ENCODE peak calls at places on chromosomes 3 and 15, in eight cellular contexts. D, J, U, Y, W, K, Q and M are unnamed samples.

GRCh38 chr3:179148446-179149238 is 485 bp downstream of the PIK3CA start:
- DNase-seq in W (peak; percentile 71), Q (peak; percentile 46), J (peak; percentile 82), D (peak; percentile 41), K (no peak), Y (peak; percentile 85), U (peak; percentile 82), M (peak; percentile 65)

GRCh38 chr15:78457101-78457500 is 19.1 kb downstream of the IREB2 start:
- DNase-seq in K (peak; percentile 9), J (no peak), D (peak; percentile 96), U (no peak), Q (no peak), W (no peak), Y (peak; percentile 54), M (no peak)

GRCh38 chr3:134869153-134869726 is 74.2 kb downstream of the EPHB1 start:
- DNase-seq in D (no peak), J (no peak), Y (peak; percentile 60), U (no peak), W (no peak), K (no peak), Q (no peak), M (no peak)

GRCh38 chr3:25465266-25465860 is 37.3 kb downstream of the RARB start:
- DNase-seq in W (no peak), D (no peak), Y (peak; percentile 79), K (no peak), J (no peak), Q (no peak), U (no peak), M (no peak)

GRCh38 chr15:51189579-51190397 is 95.1 kb upstream of the TNFAIP8L3 start:
- DNase-seq in U (no peak), D (no peak), Y (peak; percentile 7), Q (no peak), K (no peak), J (no peak), W (no peak), M (no peak)

GRCh38 chr3:56251343-56251945 is 216.8 kb downstream of the ERC2 start:
- DNase-seq in D (peak; percentile 44), Y (peak; percentile 36), U (no peak), Q (peak; percentile 56), K (peak; percentile 11), W (peak; percentile 50), J (no peak), M (peak; percentile 46)

GRCh38 chr3:197784019-197784585 is 7.0 kb upstream of the LRCH3 start:
- DNase-seq in Q (no peak), Y (no peak), J (no peak), D (no peak), W (no peak), K (no peak), U (no peak), M (no peak)

GRCh38 chr3:118447326-118447725 is 587.3 kb downstream of the IGSF11 start:
- DNase-seq in K (no peak), U (no peak), D (no peak), Q (no peak), J (no peak), W (no peak), Y (no peak), M (no peak)

GRCh38 chr3:192841428-192841827 is 76.2 kb downstream of the MB21D2 start:
- DNase-seq in W (no peak), J (no peak), K (no peak), D (no peak), U (no peak), Y (no peak), Q (no peak), M (no peak)

GRCh38 chr3:16810593-16811367 is 74.0 kb upstream of the PLCL2 start:
- DNase-seq in Y (peak; percentile 22), U (no peak), W (no peak), J (no peak), D (no peak), Q (no peak), K (no peak), M (peak; percentile 16)

GRCh38 chr15:78302579-78302978 is 3.2 kb upstream of the SKIC8 start:
- DNase-seq in K (no peak), D (peak; percentile 82), Q (peak; percentile 59), W (peak; percentile 30), Y (no peak), U (no peak), J (no peak), M (no peak)

GRCh38 chr3:43865376-43865775 is 174.6 kb downstream of the ABHD5 start:
- DNase-seq in D (no peak), K (no peak), U (no peak), W (no peak), J (no peak), Q (no peak), Y (no peak), M (no peak)

GRCh38 chr3:135008326-135008725 is 213.3 kb downstream of the EPHB1 start:
- DNase-seq in D (no peak), J (no peak), U (no peak), Y (no peak), Q (no peak), K (no peak), W (no peak), M (no peak)

GRCh38 chr15:31434418-31435255 is 108.0 kb downstream of the KLF13 start:
- DNase-seq in D (peak; percentile 75), Y (no peak), U (no peak), Q (peak; percentile 79), K (no peak), W (no peak), J (peak; percentile 90), M (no peak)

GRCh38 chr15:69731581-69731980 is 279.0 kb downstream of the RPLP1 start:
- DNase-seq in Y (no peak), W (no peak), D (no peak), Q (no peak), J (no peak), U (no peak), K (no peak), M (no peak)

GRCh38 chr3:63228677-63229076 is 49.4 kb upstream of the SYNPR start:
- DNase-seq in D (peak; percentile 40), K (peak; percentile 64), W (peak; percentile 61), Y (peak; percentile 83), J (no peak), U (no peak), Q (peak; percentile 7), M (peak; percentile 13)